ENCODE peak calls at places on chromosomes 16 and 17, in four cellular contexts. X is transverse colon, I is adrenal gland, R is GM12892. H is an unnamed sample.

GRCh38 chr16:48330847-48331204 is 54.4 kb downstream of the SIAH1 start:
- DNase-seq in I (no peak), R (no peak), X (no peak), H (no peak)

GRCh38 chr16:54171855-54172537 is 114.6 kb downstream of the IRX3 start:
- DNase-seq in I (no peak), X (no peak), R (no peak), H (peak)

GRCh38 chr16:24125199-24125598 is 130.9 kb upstream of the CACNG3 start:
- DNase-seq in R (no peak), I (no peak), X (no peak), H (no peak)

GRCh38 chr17:77783991-77784820 is 174.3 kb upstream of the TNRC6C start:
- DNase-seq in R (peak), X (no peak), I (no peak), H (no peak)

GRCh38 chr17:63070031-63070430 is 104.0 kb downstream of the TANC2 start:
- DNase-seq in I (no peak), R (no peak), X (no peak), H (no peak)

GRCh38 chr16:74862743-74863244 is 88.2 kb upstream of the FA2H start:
- DNase-seq in X (no peak), I (no peak), R (peak), H (no peak)

GRCh38 chr16:72856797-72857196 is 191.1 kb downstream of the ZFHX3 start:
- DNase-seq in I (no peak), X (no peak), R (peak), H (no peak)

GRCh38 chr16:74813109-74813641 is 38.6 kb upstream of the FA2H start:
- DNase-seq in I (peak), R (peak), X (peak), H (peak)

GRCh38 chr16:80973991-80974390 is 32.7 kb downstream of the CMC2 start:
- DNase-seq in I (no peak), R (no peak), X (no peak), H (no peak)

GRCh38 chr17:71899317-71899716 is 221.5 kb upstream of the SOX9 start:
- DNase-seq in R (no peak), X (no peak), I (no peak), H (no peak)

GRCh38 chr17:55769625-55770000 is 18.8 kb downstream of the PCTP start:
- DNase-seq in I (no peak), X (peak), R (no peak), H (no peak)

GRCh38 chr17:74339537-74340195 is 13.6 kb downstream of the KIF19 start:
- DNase-seq in R (no peak), X (no peak), I (no peak), H (peak)

GRCh38 chr16:86774931-86775330 is 196.6 kb downstream of the FOXL1 start:
- DNase-seq in X (no peak), I (no peak), R (no peak), H (no peak)

GRCh38 chr16:50169555-50170096 is 16.5 kb downstream of the TENT4B start:
- DNase-seq in X (no peak), I (no peak), R (no peak), H (no peak)

GRCh38 chr17:75668489-75668888 is 1.4 kb downstream of the SAP30BP start:
- DNase-seq in R (no peak), I (no peak), X (no peak), H (no peak)
- TF ChIP-seq POLR2A in R (no peak), I (no peak), X (no peak), H (no peak)

GRCh38 chr16:87951550-87952538 is 610 bp downstream of the BANP start:
- DNase-seq in R (no peak), X (peak), I (peak), H (peak)

GRCh38 chr16:87954826-87955225 is 3.6 kb downstream of the BANP start:
- DNase-seq in R (no peak), X (peak), I (peak), H (no peak)

GRCh38 chr16:87954361-87954760 is 3.1 kb downstream of the BANP start:
- DNase-seq in R (no peak), I (peak), X (no peak), H (no peak)

GRCh38 chr16:87952751-87953150 is 1.5 kb downstream of the BANP start:
- DNase-seq in I (no peak), X (no peak), R (no peak), H (no peak)

GRCh38 chr16:87953308-87954208 is 2.3 kb downstream of the BANP start:
- DNase-seq in R (no peak), I (no peak), X (no peak), H (no peak)
- TF ChIP-seq POLR2A in R (peak), I (no peak), X (no peak), H (no peak)

GRCh38 chr17:29533976-29534375 is 32.9 kb downstream of the ABHD15 start:
- DNase-seq in I (no peak), R (no peak), X (no peak), H (no peak)
- TF ChIP-seq POLR2A in I (no peak), R (no peak), X (no peak), H (no peak)

GRCh38 chr16:56519459-56520250 is at the start of gene BBS2:
- DNase-seq in R (peak), X (peak), I (peak), H (peak)
- TF ChIP-seq POLR2A in R (peak), X (peak), I (peak), H (peak)